ENCODE peak calls at places on chromosomes 6 and 20, in nine cellular contexts. D is KBM-7; Z is T-helper 9 cell; H is HFFc6; G is NCI-H446; L is NCI-H1105; A is erythroblast; M is stimulated activated CD4-positive, alpha-beta T cell treated with anti-CD3 and anti-CD28 coated beads, TNF-alpha, amount 100 ng/mL, for 24 hours; Q is fibroblast of the conjunctiva. K is an unnamed sample.

GRCh38 chr20:23163562-23163961 is 77.4 kb upstream of the CD93 start:
- DNase-seq in Q (no peak), D (no peak), H (no peak), G (no peak), L (no peak), Z (no peak), M (no peak), A (no peak), K (no peak)

GRCh38 chr6:79186564-79186963 is 47.9 kb downstream of the HMGN3 start:
- DNase-seq in D (no peak), L (no peak), Q (no peak), A (no peak), M (no peak), Z (no peak), H (no peak), G (no peak), K (no peak)

GRCh38 chr6:98880486-98880885 is 46.1 kb downstream of the POU3F2 start:
- DNase-seq in Z (no peak), A (no peak), M (no peak), G (no peak), L (peak; percentile 21), D (no peak), Q (no peak), H (no peak), K (no peak)

GRCh38 chr6:125310994-125311649 is 9.4 kb upstream of the HDDC2 start:
- DNase-seq in Z (no peak), D (peak; percentile 78), M (no peak), G (peak; percentile 71), L (peak; percentile 49), H (peak; percentile 62), Q (peak; percentile 63), A (peak; percentile 64), K (no peak)

GRCh38 chr6:89298680-89299450 is 16.2 kb downstream of the GABRR2 start:
- DNase-seq in D (peak; percentile 41), M (peak; percentile 32), Q (peak; percentile 16), Z (peak; percentile 24), H (no peak), L (no peak), A (no peak), G (no peak), K (no peak)

GRCh38 chr6:7392402-7392801 is 2.8 kb downstream of the RIOK1 start:
- DNase-seq in M (no peak), A (no peak), Z (no peak), H (no peak), D (no peak), G (no peak), Q (no peak), L (no peak), K (no peak)

GRCh38 chr6:12034831-12035230 is 22.7 kb downstream of the HIVEP1 start:
- DNase-seq in Z (no peak), H (no peak), A (no peak), L (no peak), M (no peak), G (no peak), Q (no peak), D (no peak), K (no peak)

GRCh38 chr20:31719644-31720485 is 2.8 kb downstream of the BCL2L1 start:
- DNase-seq in G (peak; percentile 59), A (peak; percentile 31), L (no peak), Q (no peak), D (no peak), Z (no peak), H (peak; percentile 27), M (no peak), K (no peak)

GRCh38 chr20:5720696-5721095 is 29.5 kb upstream of the SHLD1 start:
- DNase-seq in G (no peak), Z (no peak), H (no peak), L (no peak), Q (no peak), M (no peak), A (no peak), D (no peak), K (no peak)

GRCh38 chr6:147726342-147726741 is 217.9 kb downstream of the SAMD5 start:
- DNase-seq in L (no peak), H (no peak), Q (no peak), D (no peak), Z (no peak), G (no peak), A (no peak), M (no peak), K (no peak)

GRCh38 chr6:120620900-120621299 is 713.4 kb downstream of the TBC1D32 start:
- DNase-seq in Z (no peak), G (no peak), H (no peak), A (no peak), D (no peak), M (no peak), L (no peak), Q (no peak), K (no peak)

GRCh38 chr6:95518630-95519227 is 58.6 kb upstream of the MANEA start:
- DNase-seq in G (no peak), A (no peak), D (no peak), M (no peak), H (no peak), L (no peak), Z (no peak), Q (no peak), K (no peak)

GRCh38 chr20:62183426-62184142 is 756 bp downstream of the MTG2 start:
- DNase-seq in Q (no peak), M (no peak), H (no peak), Z (no peak), A (peak; percentile 55), L (no peak), D (peak; percentile 17), G (no peak), K (no peak)

GRCh38 chr6:149488815-149489214 is 4.0 kb upstream of the ZC3H12D start:
- DNase-seq in D (no peak), Q (no peak), H (no peak), L (no peak), G (no peak), M (no peak), Z (no peak), A (no peak), K (no peak)

GRCh38 chr6:44285552-44286284 is 15.5 kb downstream of the TMEM151B start:
- DNase-seq in H (no peak), A (peak; percentile 24), D (no peak), M (no peak), Q (no peak), Z (no peak), L (no peak), G (no peak), K (no peak)

GRCh38 chr6:7589949-7590917 is at the start of gene SNRNP48:
- DNase-seq in A (peak; percentile 92), G (peak; percentile 95), Z (peak; percentile 90), L (peak; percentile 93), D (peak; percentile 94), M (peak; percentile 91), H (peak; percentile 87), Q (peak; percentile 85), K (peak; percentile 86)

GRCh38 chr6:107495196-107495643 is 5.3 kb downstream of the SOBP start:
- DNase-seq in A (no peak), L (no peak), D (no peak), H (no peak), Z (no peak), Q (no peak), G (peak; percentile 6), M (no peak), K (no peak)

GRCh38 chr6:141700836-141701235 is 431.9 kb upstream of the GJE1 start:
- DNase-seq in A (no peak), Q (no peak), H (no peak), D (no peak), G (no peak), M (no peak), L (no peak), Z (no peak), K (no peak)

GRCh38 chr6:163958646-163959045 is 544.1 kb downstream of the QKI start:
- DNase-seq in Q (no peak), L (no peak), Z (no peak), A (no peak), H (peak; percentile 13), G (no peak), M (no peak), D (no peak), K (no peak)

GRCh38 chr20:6122111-6122872 is 538 bp downstream of the FERMT1 start:
- DNase-seq in Q (no peak), G (no peak), L (peak; percentile 55), M (peak; percentile 1), A (no peak), H (peak; percentile 28), Z (no peak), D (peak; percentile 53), K (no peak)

GRCh38 chr6:56914791-56915658 is 39.9 kb upstream of the BEND6 start:
- DNase-seq in L (no peak), Q (no peak), Z (no peak), D (peak; percentile 62), H (no peak), G (peak; percentile 85), A (peak; percentile 41), M (no peak), K (no peak)

GRCh38 chr6:113172531-113172966 is 684.6 kb upstream of the MARCKS start:
- DNase-seq in Z (no peak), Q (no peak), A (no peak), G (peak; percentile 92), L (peak; percentile 76), M (no peak), H (no peak), D (no peak), K (no peak)

GRCh38 chr6:29853245-29853644 is 25.6 kb downstream of the HLA-G start:
- DNase-seq in Z (no peak), A (no peak), L (no peak), H (no peak), Q (no peak), M (no peak), G (no peak), D (no peak), K (no peak)

GRCh38 chr6:168915855-168916254 is 337.8 kb downstream of the THBS2 start:
- DNase-seq in Q (no peak), M (no peak), L (no peak), D (no peak), H (no peak), A (no peak), G (no peak), Z (no peak), K (no peak)

GRCh38 chr20:531608-532007 is 12.0 kb downstream of the CSNK2A1 start:
- DNase-seq in D (no peak), Z (no peak), A (no peak), G (no peak), L (no peak), Q (no peak), H (no peak), M (no peak), K (no peak)

GRCh38 chr20:54431545-54431944 is 43.8 kb upstream of the DOK5 start:
- DNase-seq in G (peak; percentile 81), Q (no peak), D (no peak), L (no peak), A (no peak), H (no peak), Z (no peak), M (no peak), K (no peak)

GRCh38 chr20:36273414-36274247 is 32.5 kb upstream of the DLGAP4 start:
- DNase-seq in L (no peak), Z (no peak), Q (no peak), A (peak; percentile 8), D (peak; percentile 28), H (peak; percentile 17), G (no peak), M (peak; percentile 8), K (no peak)

GRCh38 chr20:23273776-23274175 is 76.8 kb upstream of the NXT1 start:
- DNase-seq in H (no peak), G (no peak), D (no peak), Q (no peak), L (no peak), Z (no peak), M (no peak), A (no peak), K (no peak)

GRCh38 chr20:26209171-26209941 is 512.7 kb upstream of the ZNF337 start:
- DNase-seq in A (no peak), Z (no peak), Q (no peak), D (no peak), L (no peak), M (no peak), H (no peak), G (no peak), K (no peak)

GRCh38 chr6:161300823-161301222 is 27.0 kb upstream of the AGPAT4 start:
- DNase-seq in A (no peak), H (no peak), Q (no peak), Z (no peak), M (no peak), D (no peak), L (no peak), G (no peak), K (no peak)

GRCh38 chr6:56821005-56821432 is 133.9 kb upstream of the BEND6 start:
- DNase-seq in D (no peak), H (no peak), Q (no peak), M (no peak), G (no peak), A (no peak), Z (no peak), L (no peak), K (no peak)

K was measured in ascending aorta.